ENCODE peak calls at places on chromosomes 4 and X, in ten cellular contexts. A is dermis microvascular lymphatic vessel endothelial cell, Q is mammary epithelial cell, D is GM04504, G is Kasumi-1, B is endothelial cell, U is HFFc6, N is kidney glomerular epithelial cell, W is neural crest cell, R is small intestine. F is an unnamed sample.

GRCh38 chr4:89303989-89304388 is 3.6 kb downstream of the GPRIN3 start:
- DNase-seq in A (no peak), Q (no peak), D (no peak), R (no peak), N (no peak), G (peak; percentile 38), U (no peak), B (no peak), W (no peak), F (no peak)

GRCh38 chr4:147768113-147768512 is 36.2 kb downstream of the ARHGAP10 start:
- DNase-seq in W (no peak), N (peak; percentile 29), G (peak; percentile 85), A (peak; percentile 89), Q (peak; percentile 62), B (no peak), R (peak; percentile 81), U (peak; percentile 85), D (peak; percentile 61), F (peak; percentile 60)

GRCh38 chr4:145734576-145735329 is 54.8 kb downstream of the C4orf51 start:
- DNase-seq in A (peak; percentile 95), N (peak; percentile 95), Q (peak; percentile 99), G (no peak), U (peak; percentile 99), D (peak; percentile 96), R (peak; percentile 56), B (no peak), W (no peak), F (peak; percentile 92)

GRCh38 chrX:84339507-84340364 is 151.7 kb upstream of the RPS6KA6 start:
- DNase-seq in U (peak; percentile 26), Q (peak; percentile 17), W (no peak), D (no peak), B (no peak), R (peak; percentile 2), N (no peak), A (peak; percentile 44), G (peak; percentile 52), F (peak; percentile 38)

GRCh38 chr4:10590896-10591295 is 93.7 kb downstream of the CLNK start:
- DNase-seq in N (no peak), G (no peak), Q (peak; percentile 68), D (no peak), A (no peak), B (no peak), W (no peak), U (peak; percentile 52), R (no peak), F (no peak)

GRCh38 chrX:119757979-119758681 is at the start of gene SOWAHD:
- DNase-seq in B (peak; percentile 23), D (no peak), W (peak; percentile 9), G (peak; percentile 40), A (no peak), R (peak; percentile 90), N (no peak), U (no peak), Q (peak; percentile 39), F (no peak)

GRCh38 chr4:140353836-140354235 is 19.6 kb upstream of the SCOC start:
- DNase-seq in D (no peak), N (no peak), A (no peak), R (no peak), B (no peak), G (no peak), U (no peak), W (no peak), Q (no peak), F (no peak)

GRCh38 chr4:1200425-1201035 is 28.1 kb upstream of the SPON2 start:
- DNase-seq in U (peak; percentile 70), B (no peak), A (peak; percentile 34), R (no peak), W (no peak), D (peak; percentile 78), G (peak; percentile 5), Q (no peak), N (peak; percentile 62), F (peak; percentile 93)

GRCh38 chr4:3514806-3515421 is 17.3 kb downstream of the LRPAP1 start:
- DNase-seq in U (no peak), W (no peak), D (no peak), B (no peak), Q (peak; percentile 17), G (no peak), R (no peak), N (no peak), A (no peak), F (no peak)

GRCh38 chr4:138706206-138706605 is 309.4 kb upstream of the NOCT start:
- DNase-seq in D (no peak), G (no peak), A (no peak), N (peak; percentile 16), W (no peak), R (no peak), U (no peak), Q (no peak), B (no peak), F (no peak)

GRCh38 chrX:7145454-7145853 is 2.1 kb upstream of the STS start:
- DNase-seq in N (no peak), D (no peak), U (no peak), W (no peak), R (peak; percentile 40), B (no peak), A (peak; percentile 15), Q (no peak), G (no peak), F (no peak)